ENCODE peak calls at places on chromosome 15, in five cellular contexts. One of them, this sample, is unnamed.
A peak's percentile ranks its signal among the peaks of the same experiment; 100 is the strongest.

GRCh38 chr15:78407889-78408640 is 30.0 kb upstream of the IREB2 start:
- DNase-seq in colonic mucosa: no peak
- DNase-seq in gastrocnemius medialis: no peak
- DNase-seq in mammary epithelial cell: peak; percentile 29
- DNase-seq in thoracic aorta: no peak
- DNase-seq in this sample: no peak

GRCh38 chr15:96322401-96323249 is 7.9 kb upstream of the NR2F2 start:
- DNase-seq in colonic mucosa: peak; percentile 19
- DNase-seq in thoracic aorta: no peak
- DNase-seq in gastrocnemius medialis: no peak
- DNase-seq in mammary epithelial cell: no peak
- DNase-seq in this sample: no peak

GRCh38 chr15:47466357-47466756 is 250.9 kb upstream of the SEMA6D start:
- DNase-seq in mammary epithelial cell: peak; percentile 77
- DNase-seq in gastrocnemius medialis: no peak
- DNase-seq in colonic mucosa: no peak
- DNase-seq in thoracic aorta: no peak
- DNase-seq in this sample: peak; percentile 88

GRCh38 chr15:28937271-28937670 is 51.5 kb downstream of the APBA2 start:
- DNase-seq in mammary epithelial cell: no peak
- DNase-seq in thoracic aorta: no peak
- DNase-seq in colonic mucosa: no peak
- DNase-seq in gastrocnemius medialis: no peak
- DNase-seq in this sample: no peak

GRCh38 chr15:33126559-33127290 is 67.8 kb downstream of the FMN1 start:
- DNase-seq in gastrocnemius medialis: peak; percentile 53
- DNase-seq in mammary epithelial cell: peak; percentile 83
- DNase-seq in thoracic aorta: peak; percentile 24
- DNase-seq in colonic mucosa: peak; percentile 90
- DNase-seq in this sample: peak; percentile 90

GRCh38 chr15:96428742-96429141 is 98.2 kb downstream of the NR2F2 start:
- DNase-seq in mammary epithelial cell: peak; percentile 70
- DNase-seq in gastrocnemius medialis: no peak
- DNase-seq in colonic mucosa: no peak
- DNase-seq in thoracic aorta: no peak
- DNase-seq in this sample: peak; percentile 55

GRCh38 chr15:68630836-68631235 is 52.0 kb downstream of the CORO2B start:
- DNase-seq in gastrocnemius medialis: no peak
- DNase-seq in mammary epithelial cell: no peak
- DNase-seq in thoracic aorta: no peak
- DNase-seq in colonic mucosa: no peak
- DNase-seq in this sample: no peak

GRCh38 chr15:96804754-96805153 is 474.3 kb downstream of the NR2F2 start:
- DNase-seq in gastrocnemius medialis: no peak
- DNase-seq in thoracic aorta: no peak
- DNase-seq in mammary epithelial cell: no peak
- DNase-seq in colonic mucosa: no peak
- DNase-seq in this sample: no peak

GRCh38 chr15:49060710-49061483 is 14.7 kb upstream of the SECISBP2L start:
- DNase-seq in mammary epithelial cell: no peak
- DNase-seq in gastrocnemius medialis: no peak
- DNase-seq in thoracic aorta: no peak
- DNase-seq in colonic mucosa: no peak
- DNase-seq in this sample: no peak

GRCh38 chr15:55703873-55704285 is 39.1 kb downstream of the PRTG start:
- DNase-seq in thoracic aorta: no peak
- DNase-seq in colonic mucosa: no peak
- DNase-seq in gastrocnemius medialis: no peak
- DNase-seq in mammary epithelial cell: no peak
- DNase-seq in this sample: no peak

GRCh38 chr15:36777941-36778340 is 198.5 kb downstream of the CDIN1 start:
- DNase-seq in gastrocnemius medialis: no peak
- DNase-seq in mammary epithelial cell: no peak
- DNase-seq in colonic mucosa: no peak
- DNase-seq in thoracic aorta: no peak
- DNase-seq in this sample: no peak

GRCh38 chr15:70259030-70259424 is 161.3 kb upstream of the TLE3 start:
- DNase-seq in mammary epithelial cell: no peak
- DNase-seq in gastrocnemius medialis: peak; percentile 48
- DNase-seq in colonic mucosa: peak; percentile 63
- DNase-seq in thoracic aorta: no peak
- DNase-seq in this sample: no peak

GRCh38 chr15:25178835-25179672 is 224.3 kb downstream of the SNRPN start:
- DNase-seq in mammary epithelial cell: no peak
- DNase-seq in thoracic aorta: no peak
- DNase-seq in colonic mucosa: no peak
- DNase-seq in gastrocnemius medialis: no peak
- DNase-seq in this sample: no peak

GRCh38 chr15:60370804-60371700 is 26.7 kb downstream of the ANXA2 start:
- DNase-seq in thoracic aorta: peak; percentile 77
- DNase-seq in colonic mucosa: peak; percentile 79
- DNase-seq in gastrocnemius medialis: no peak
- DNase-seq in mammary epithelial cell: peak; percentile 95
- DNase-seq in this sample: peak; percentile 88

GRCh38 chr15:57079446-57079845 is 161.0 kb downstream of the TCF12 start:
- DNase-seq in mammary epithelial cell: no peak
- DNase-seq in thoracic aorta: no peak
- DNase-seq in colonic mucosa: no peak
- DNase-seq in gastrocnemius medialis: no peak
- DNase-seq in this sample: no peak

GRCh38 chr15:58864602-58865419 is 68.7 kb downstream of the SLTM start:
- DNase-seq in gastrocnemius medialis: no peak
- DNase-seq in mammary epithelial cell: no peak
- DNase-seq in thoracic aorta: no peak
- DNase-seq in colonic mucosa: peak; percentile 42
- DNase-seq in this sample: no peak

GRCh38 chr15:58707397-58707796 is 42.1 kb downstream of the ADAM10 start:
- DNase-seq in gastrocnemius medialis: no peak
- DNase-seq in mammary epithelial cell: no peak
- DNase-seq in thoracic aorta: no peak
- DNase-seq in colonic mucosa: no peak
- DNase-seq in this sample: no peak

GRCh38 chr15:80780416-80781221 is 1.4 kb downstream of the CEMIP start:
- DNase-seq in colonic mucosa: peak; percentile 72
- DNase-seq in gastrocnemius medialis: no peak
- DNase-seq in mammary epithelial cell: peak; percentile 48
- DNase-seq in thoracic aorta: no peak
- DNase-seq in this sample: peak; percentile 50

GRCh38 chr15:69860921-69861320 is 236.8 kb downstream of the TLE3 start:
- DNase-seq in gastrocnemius medialis: no peak
- DNase-seq in colonic mucosa: no peak
- DNase-seq in thoracic aorta: no peak
- DNase-seq in mammary epithelial cell: no peak
- DNase-seq in this sample: no peak

GRCh38 chr15:31586841-31587240 is 260.2 kb downstream of the KLF13 start:
- DNase-seq in gastrocnemius medialis: no peak
- DNase-seq in mammary epithelial cell: peak; percentile 2
- DNase-seq in colonic mucosa: no peak
- DNase-seq in thoracic aorta: no peak
- DNase-seq in this sample: peak; percentile 35

GRCh38 chr15:33045066-33045810 is 149.3 kb downstream of the FMN1 start:
- DNase-seq in colonic mucosa: no peak
- DNase-seq in mammary epithelial cell: no peak
- DNase-seq in gastrocnemius medialis: no peak
- DNase-seq in thoracic aorta: no peak
- DNase-seq in this sample: no peak

GRCh38 chr15:64430000-64430735 is 30.2 kb upstream of the ZNF609 start:
- DNase-seq in thoracic aorta: no peak
- DNase-seq in mammary epithelial cell: peak; percentile 80
- DNase-seq in gastrocnemius medialis: no peak
- DNase-seq in colonic mucosa: peak; percentile 20
- DNase-seq in this sample: peak; percentile 55

GRCh38 chr15:63938486-63939061 is 104.8 kb upstream of the HERC1 start:
- DNase-seq in colonic mucosa: peak; percentile 15
- DNase-seq in mammary epithelial cell: no peak
- DNase-seq in thoracic aorta: no peak
- DNase-seq in gastrocnemius medialis: no peak
- DNase-seq in this sample: no peak

GRCh38 chr15:36887214-36888017 is 212.9 kb downstream of the MEIS2 start:
- DNase-seq in mammary epithelial cell: no peak
- DNase-seq in gastrocnemius medialis: no peak
- DNase-seq in colonic mucosa: no peak
- DNase-seq in thoracic aorta: no peak
- DNase-seq in this sample: no peak

GRCh38 chr15:42721016-42721415 is 15.9 kb downstream of the CDAN1 start:
- DNase-seq in thoracic aorta: no peak
- DNase-seq in mammary epithelial cell: peak; percentile 95
- DNase-seq in gastrocnemius medialis: no peak
- DNase-seq in colonic mucosa: no peak
- DNase-seq in this sample: peak; percentile 87

GRCh38 chr15:94119923-94120775 is 111.2 kb upstream of the MCTP2 start:
- DNase-seq in gastrocnemius medialis: peak; percentile 42
- DNase-seq in thoracic aorta: peak; percentile 7
- DNase-seq in colonic mucosa: peak; percentile 65
- DNase-seq in mammary epithelial cell: peak; percentile 75
- DNase-seq in this sample: peak; percentile 72

GRCh38 chr15:75167588-75168076 is 34.0 kb upstream of the C15orf39 start:
- DNase-seq in gastrocnemius medialis: no peak
- DNase-seq in colonic mucosa: no peak
- DNase-seq in thoracic aorta: no peak
- DNase-seq in mammary epithelial cell: peak; percentile 83
- DNase-seq in this sample: peak; percentile 44

GRCh38 chr15:43132830-43133428 is 457 bp upstream of the TMEM62 start:
- DNase-seq in thoracic aorta: no peak
- DNase-seq in mammary epithelial cell: no peak
- DNase-seq in colonic mucosa: peak; percentile 49
- DNase-seq in gastrocnemius medialis: no peak
- DNase-seq in this sample: no peak

GRCh38 chr15:70492240-70493177 is 270.8 kb downstream of the UACA start:
- DNase-seq in colonic mucosa: peak; percentile 57
- DNase-seq in thoracic aorta: no peak
- DNase-seq in mammary epithelial cell: peak; percentile 90
- DNase-seq in gastrocnemius medialis: peak; percentile 26
- DNase-seq in this sample: peak; percentile 75

GRCh38 chr15:49154799-49155109 is 645 bp downstream of the COPS2 start:
- DNase-seq in thoracic aorta: no peak
- DNase-seq in mammary epithelial cell: no peak
- DNase-seq in colonic mucosa: no peak
- DNase-seq in gastrocnemius medialis: no peak
- DNase-seq in this sample: no peak

GRCh38 chr15:95300958-95301357 is 1029.5 kb upstream of the NR2F2 start:
- DNase-seq in gastrocnemius medialis: no peak
- DNase-seq in thoracic aorta: no peak
- DNase-seq in colonic mucosa: no peak
- DNase-seq in mammary epithelial cell: no peak
- DNase-seq in this sample: no peak

GRCh38 chr15:95327661-95328060 is 1002.8 kb upstream of the NR2F2 start:
- DNase-seq in gastrocnemius medialis: no peak
- DNase-seq in mammary epithelial cell: no peak
- DNase-seq in thoracic aorta: no peak
- DNase-seq in colonic mucosa: no peak
- DNase-seq in this sample: no peak

GRCh38 chr15:90988249-90988648 is 6.1 kb downstream of the PRC1 start:
- DNase-seq in mammary epithelial cell: no peak
- DNase-seq in thoracic aorta: no peak
- DNase-seq in colonic mucosa: no peak
- DNase-seq in gastrocnemius medialis: no peak
- DNase-seq in this sample: no peak

GRCh38 chr15:82312611-82313349 is 36.5 kb downstream of the GOLGA6L10 start:
- DNase-seq in thoracic aorta: no peak
- DNase-seq in mammary epithelial cell: no peak
- DNase-seq in gastrocnemius medialis: no peak
- DNase-seq in colonic mucosa: no peak
- DNase-seq in this sample: no peak
- TF ChIP-seq CTCF in thoracic aorta: no peak
- TF ChIP-seq CTCF in mammary epithelial cell: no peak
- TF ChIP-seq CTCF in gastrocnemius medialis: no peak
- TF ChIP-seq CTCF in colonic mucosa: no peak
- TF ChIP-seq CTCF in this sample: no peak

DNA sequence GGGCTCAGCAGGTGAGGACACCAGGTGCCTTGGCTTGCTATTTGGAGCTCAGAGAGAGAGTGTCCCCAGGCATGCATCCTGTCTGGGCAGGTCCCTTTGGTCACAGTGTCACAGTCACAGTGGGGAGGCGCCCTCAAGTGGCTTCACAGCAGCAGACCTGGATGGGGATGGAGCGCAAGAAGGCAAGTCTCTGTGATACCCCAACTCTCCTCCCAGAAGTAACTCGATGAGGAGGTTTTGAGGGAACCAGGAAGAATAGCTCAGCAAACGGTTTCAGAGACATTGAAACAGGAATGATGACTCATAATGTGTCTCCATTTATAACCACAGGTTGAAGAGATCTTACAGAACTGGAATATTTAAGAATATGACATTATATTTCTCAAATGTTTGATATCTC is 66.5 kb upstream of the SH3GL3 start:
- DNase-seq in mammary epithelial cell: peak; percentile 84
- DNase-seq in colonic mucosa: peak; percentile 21
- DNase-seq in gastrocnemius medialis: no peak
- DNase-seq in thoracic aorta: no peak
- DNase-seq in this sample: peak; percentile 85
- H3K4me1 ChIP-seq in mammary epithelial cell: peaks cover 45% of the 10 kb centered on the region
- H3K4me1 ChIP-seq in colonic mucosa: no peaks in the 10 kb centered on the region
- H3K4me1 ChIP-seq in gastrocnemius medialis: no peaks in the 10 kb centered on the region
- H3K4me1 ChIP-seq in thoracic aorta: no peaks in the 10 kb centered on the region
- H3K4me1 ChIP-seq in this sample: peaks cover 45% of the 10 kb centered on the region

DNA sequence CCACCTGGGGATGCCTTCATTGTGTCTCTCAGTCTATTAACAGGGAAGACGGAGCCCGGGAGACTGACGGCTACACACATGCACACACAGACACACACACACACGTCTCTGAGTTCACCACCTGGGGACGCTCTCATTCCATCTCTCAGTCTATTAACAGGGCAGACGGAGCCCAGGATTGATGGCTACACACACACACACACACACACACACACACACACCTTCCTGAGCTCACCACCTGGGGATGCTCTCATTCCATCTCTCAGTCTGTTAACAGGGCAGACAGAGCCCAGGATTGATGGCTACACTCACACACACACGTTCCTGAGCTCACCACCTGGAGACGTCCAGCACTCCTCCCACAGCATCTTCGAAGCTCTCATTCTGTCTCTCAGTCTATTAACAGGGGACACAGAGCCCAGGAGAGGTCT is 143.9 kb downstream of the OR4M2 start:
- DNase-seq in thoracic aorta: no peak
- DNase-seq in gastrocnemius medialis: no peak
- DNase-seq in colonic mucosa: no peak
- DNase-seq in mammary epithelial cell: no peak
- DNase-seq in this sample: no peak
- TF ChIP-seq CTCF in thoracic aorta: no peak
- TF ChIP-seq CTCF in gastrocnemius medialis: no peak
- TF ChIP-seq CTCF in colonic mucosa: no peak
- TF ChIP-seq CTCF in mammary epithelial cell: peak; percentile 54
- TF ChIP-seq CTCF in this sample: no peak

DNA sequence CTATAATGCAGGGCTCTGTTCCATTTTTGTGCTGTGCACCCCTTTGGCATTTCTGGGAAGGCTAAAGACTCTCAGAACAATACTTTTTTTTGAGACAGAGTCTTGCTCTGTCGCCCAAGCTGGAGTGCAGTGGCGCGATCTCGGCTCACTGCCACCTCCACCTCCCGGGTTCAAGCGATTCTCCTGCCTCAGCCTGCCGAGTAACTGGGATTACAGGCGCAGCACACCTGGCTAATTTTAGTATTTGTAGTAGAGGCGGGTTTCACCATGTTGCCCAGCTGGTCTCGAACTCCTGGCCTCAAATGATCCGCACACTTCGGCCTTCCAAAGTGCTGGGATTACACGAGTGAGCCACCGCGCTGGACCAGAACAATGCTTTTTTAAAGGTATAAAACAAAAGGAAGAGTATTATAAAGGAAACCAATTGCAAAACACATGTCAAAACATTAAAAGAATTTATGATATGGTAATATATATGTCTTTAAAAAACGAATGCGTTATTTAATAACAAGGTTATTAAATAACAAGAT is 999 bp downstream of the SQOR start:
- DNase-seq in gastrocnemius medialis: no peak
- DNase-seq in mammary epithelial cell: no peak
- DNase-seq in thoracic aorta: no peak
- DNase-seq in colonic mucosa: no peak
- DNase-seq in this sample: no peak
- H3K4me1 ChIP-seq in gastrocnemius medialis: peaks cover 47% of the 10 kb centered on the region
- H3K4me1 ChIP-seq in mammary epithelial cell: peaks cover 61% of the 10 kb centered on the region
- H3K4me1 ChIP-seq in thoracic aorta: peaks cover 43% of the 10 kb centered on the region
- H3K4me1 ChIP-seq in colonic mucosa: peaks cover 8% of the 10 kb centered on the region
- H3K4me1 ChIP-seq in this sample: peaks cover 45% of the 10 kb centered on the region